ENCODE peak calls at places on chromosomes 12 and 14, in four cellular contexts. R, J, S and Q are unnamed samples.

GRCh38 chr12:92582888-92583287 is 119.9 kb upstream of the PLEKHG7 start:
- DNase-seq in R (no peak), J (no peak), S (no peak), Q (no peak)

GRCh38 chr12:131218291-131219172 is 264.8 kb downstream of the ADGRD1 start:
- DNase-seq in R (no peak), J (no peak), S (peak; percentile 30), Q (peak; percentile 70)

GRCh38 chr12:27828196-27828595 is 48.2 kb upstream of the MANSC4 start:
- DNase-seq in R (no peak), J (no peak), S (no peak), Q (no peak)

GRCh38 chr12:89333564-89334252 is 18.6 kb downstream of the DUSP6 start:
- DNase-seq in R (no peak), J (no peak), S (no peak), Q (no peak)

GRCh38 chr14:91274796-91275195 is 30.3 kb upstream of the GPR68 start:
- DNase-seq in R (no peak), J (no peak), S (no peak), Q (no peak)

GRCh38 chr12:2642176-2642892 is 152.4 kb upstream of the FKBP4 start:
- DNase-seq in R (no peak), J (no peak), S (no peak), Q (no peak)

GRCh38 chr14:73261075-73261474 is 23.8 kb downstream of the PAPLN start:
- DNase-seq in R (no peak), J (no peak), S (no peak), Q (no peak)

GRCh38 chr14:105685003-105685402 is 158.6 kb downstream of the TMEM121 start:
- DNase-seq in R (no peak), J (no peak), S (no peak), Q (no peak)

GRCh38 chr12:115337693-115338543 is 653.9 kb upstream of the TBX3 start:
- DNase-seq in R (peak; percentile 34), J (no peak), S (no peak), Q (peak; percentile 33)

GRCh38 chr12:115088328-115088994 is 404.5 kb upstream of the TBX3 start:
- DNase-seq in R (peak; percentile 36), J (no peak), S (no peak), Q (no peak)

GRCh38 chr12:89051065-89051677 is 301.1 kb downstream of the DUSP6 start:
- DNase-seq in R (peak; percentile 38), J (peak; percentile 61), S (peak; percentile 49), Q (peak; percentile 45)

GRCh38 chr12:49279706-49280159 is 14.9 kb downstream of the TUBA1C start:
- DNase-seq in R (peak; percentile 56), J (peak; percentile 25), S (peak; percentile 5), Q (no peak)

GRCh38 chr12:120737557-120738251 is 12.1 kb downstream of the ACADS start:
- DNase-seq in R (no peak), J (no peak), S (no peak), Q (no peak)

GRCh38 chr14:61344437-61345143 is 23.2 kb downstream of the PRKCH start:
- DNase-seq in R (no peak), J (no peak), S (no peak), Q (no peak)

GRCh38 chr12:120534703-120535655 is 823 bp downstream of the RNF10 start:
- DNase-seq in R (no peak), J (peak; percentile 86), S (peak; percentile 66), Q (peak; percentile 43)

GRCh38 chr12:101552277-101552676 is 42.5 kb upstream of the MYBPC1 start:
- DNase-seq in R (no peak), J (no peak), S (no peak), Q (peak; percentile 33)

GRCh38 chr12:132237772-132238486 is 91.5 kb downstream of the GALNT9 start:
- DNase-seq in R (no peak), J (no peak), S (no peak), Q (no peak)

GRCh38 chr14:104937161-104937560 is 12.5 kb downstream of the PLD4 start:
- DNase-seq in R (no peak), J (no peak), S (no peak), Q (no peak)

GRCh38 chr12:109875572-109876131 is 4.7 kb downstream of the GLTP start:
- DNase-seq in R (no peak), J (peak; percentile 13), S (no peak), Q (no peak)

GRCh38 chr12:97560359-97560758 is 97.8 kb downstream of the RMST start:
- DNase-seq in R (no peak), J (no peak), S (no peak), Q (no peak)

GRCh38 chr12:1830981-1831930 is 10.9 kb downstream of the LRTM2 start:
- DNase-seq in R (peak; percentile 55), J (peak; percentile 38), S (peak; percentile 65), Q (peak; percentile 94)

GRCh38 chr12:131375261-131375971 is 335.5 kb upstream of the SFSWAP start:
- DNase-seq in R (no peak), J (no peak), S (no peak), Q (no peak)

GRCh38 chr12:74539261-74539660 is 1.6 kb downstream of the ATXN7L3B start:
- DNase-seq in R (peak; percentile 1), J (peak; percentile 3), S (peak; percentile 12), Q (no peak)

GRCh38 chr12:75724913-75725312 is 213.5 kb upstream of the KRR1 start:
- DNase-seq in R (peak; percentile 83), J (peak; percentile 37), S (no peak), Q (no peak)

GRCh38 chr12:34205401-34205800 is 183.1 kb downstream of the ALG10 start:
- DNase-seq in R (no peak), J (peak; percentile 22), S (no peak), Q (no peak)

GRCh38 chr12:78167510-78167909 is 336.8 kb downstream of the NAV3 start:
- DNase-seq in R (no peak), J (no peak), S (no peak), Q (no peak)

GRCh38 chr14:69042309-69043006 is 63.4 kb upstream of the ACTN1 start:
- DNase-seq in R (no peak), J (no peak), S (no peak), Q (no peak)

GRCh38 chr14:69043598-69044267 is 64.6 kb upstream of the ACTN1 start:
- DNase-seq in R (no peak), J (no peak), S (no peak), Q (no peak)

GRCh38 chr14:69041783-69042182 is 62.7 kb upstream of the ACTN1 start:
- DNase-seq in R (no peak), J (no peak), S (no peak), Q (no peak)

GRCh38 chr14:69044296-69044695 is 65.2 kb upstream of the ACTN1 start:
- DNase-seq in R (no peak), J (no peak), S (no peak), Q (peak; percentile 34)

DNA sequence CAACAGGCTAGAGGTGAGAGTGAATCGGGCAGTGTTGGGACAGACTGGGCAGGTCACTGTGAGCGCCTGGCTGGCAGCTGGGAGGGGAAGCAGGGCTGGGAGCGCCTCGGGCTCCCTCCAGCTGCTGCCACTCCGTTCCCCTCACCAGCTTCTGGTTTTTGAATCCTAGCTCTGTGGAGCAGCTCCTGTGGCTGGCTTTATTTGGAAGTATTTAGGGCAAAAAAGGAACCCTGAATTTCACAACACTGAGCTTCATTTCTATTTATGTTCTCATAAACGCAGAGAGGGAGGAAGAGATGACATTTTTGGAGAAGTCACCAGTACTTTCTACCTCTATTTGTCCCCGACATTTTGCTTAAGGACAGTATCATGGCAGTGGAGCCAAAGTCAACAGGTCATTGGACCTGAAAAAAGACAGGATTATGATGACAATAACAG is 63.9 kb upstream of the ACTN1 start:
- DNase-seq in R (no peak), J (peak; percentile 53), S (no peak), Q (peak; percentile 44)
- TF ChIP-seq JUND in R (no peak), J (no peak), S (no peak), Q (no peak)

GRCh38 chr14:92460916-92461579 is 52.5 kb upstream of the RIN3 start:
- DNase-seq in R (no peak), J (no peak), S (no peak), Q (no peak)
- TF ChIP-seq JUND in R (no peak), J (no peak), S (no peak), Q (no peak)

DNA sequence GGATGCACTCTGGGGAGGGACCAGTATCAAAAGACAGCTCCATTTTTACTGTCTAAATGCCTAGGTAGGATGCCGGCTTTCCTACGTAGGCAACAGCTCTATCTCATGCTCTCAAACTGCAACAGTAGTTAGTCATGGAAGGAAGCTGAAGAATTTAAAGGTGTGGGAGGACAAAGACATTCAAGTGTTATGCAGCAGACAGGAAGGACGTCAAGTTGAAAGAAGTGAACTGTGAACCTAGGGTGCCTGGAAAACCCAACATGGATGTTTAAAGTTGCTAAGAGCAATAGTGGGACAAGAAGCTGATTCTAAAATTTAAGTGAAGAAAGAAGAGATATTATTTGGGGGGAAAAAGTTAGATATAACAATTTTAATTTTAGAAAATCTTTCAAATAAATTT is 5.9 kb downstream of the SEC23A start:
- DNase-seq in R (peak; percentile 90), J (no peak), S (no peak), Q (no peak)
- TF ChIP-seq JUND in R (no peak), J (no peak), S (no peak), Q (no peak)

GRCh38 chr12:56300644-56301464 is 724 bp upstream of the CS start:
- DNase-seq in R (no peak), J (no peak), S (peak; percentile 52), Q (no peak)

GRCh38 chr12:56299308-56299852 is 750 bp downstream of the CS start:
- DNase-seq in R (no peak), J (no peak), S (peak; percentile 33), Q (no peak)

GRCh38 chr12:56297400-56297799 is 2.7 kb downstream of the CS start:
- DNase-seq in R (no peak), J (no peak), S (no peak), Q (no peak)

GRCh38 chr12:56298828-56299227 is 1.3 kb downstream of the CS start:
- DNase-seq in R (no peak), J (no peak), S (no peak), Q (no peak)

GRCh38 chr12:56299853-56300643 is at the start of gene CS:
- DNase-seq in R (peak; percentile 96), J (peak; percentile 97), S (peak; percentile 97), Q (peak; percentile 100)
- TF ChIP-seq JUND in R (no peak), J (no peak), S (peak; percentile 41), Q (peak; percentile 13)

DNA sequence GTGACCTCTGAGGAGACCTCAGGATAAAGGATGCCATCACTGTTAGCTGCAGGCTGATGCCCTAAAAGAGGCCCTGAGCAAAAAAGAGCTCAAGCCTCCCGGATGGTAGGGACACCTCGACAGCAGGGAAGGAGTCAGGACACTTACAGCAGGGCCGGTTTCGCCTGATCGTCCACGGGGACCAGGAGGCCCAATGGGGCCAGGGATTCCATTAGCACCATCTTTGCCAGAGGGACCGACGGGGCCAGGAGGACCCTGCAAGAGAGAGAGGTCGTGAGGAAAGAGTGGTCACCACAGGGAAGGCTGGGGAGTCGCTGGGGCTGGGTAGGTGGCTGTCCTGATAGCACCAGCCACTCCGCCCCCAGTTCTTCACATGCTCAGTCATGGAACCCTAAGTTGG is 12.4 kb downstream of the TMEM106C start:
- DNase-seq in R (no peak), J (no peak), S (no peak), Q (no peak)
- TF ChIP-seq JUND in R (no peak), J (no peak), S (no peak), Q (no peak)